ENCODE peak calls at places on chromosome X, in eight cellular contexts. E is right lobe of liver; L is mammary epithelial cell; X is cardiac fibroblast; R is brain microvascular endothelial cell; U is tibial nerve; G is neural progenitor cell; O is CD4-positive, CD25-positive, alpha-beta regulatory T cell. H is an unnamed sample.

GRCh38 chrX:153925739-153926593 is at the start of gene ARHGAP4:
- DNase-seq in R (no peak), L (no peak), U (no peak), E (no peak), O (peak), G (peak), X (no peak), H (no peak)

GRCh38 chrX:71222929-71223328 is at the start of gene GJB1:
- DNase-seq in R (no peak), L (no peak), E (no peak), G (no peak), X (no peak), O (no peak), U (no peak), H (no peak)

GRCh38 chrX:71573591-71573990 is 4.6 kb upstream of the GCNA start:
- DNase-seq in O (no peak), R (no peak), G (no peak), U (no peak), X (no peak), L (no peak), E (no peak), H (no peak)

GRCh38 chrX:135516376-135516775 is 4.1 kb upstream of the INTS6L start:
- DNase-seq in G (peak), X (no peak), R (no peak), E (no peak), L (no peak), O (no peak), U (no peak), H (peak)

GRCh38 chrX:12958059-12958458 is 16.9 kb upstream of the TMSB4X start:
- DNase-seq in G (no peak), E (no peak), L (no peak), X (no peak), U (no peak), O (peak), R (no peak), H (no peak)

GRCh38 chrX:118370921-118371624 is 25.2 kb downstream of the WDR44 start:
- DNase-seq in O (no peak), L (no peak), R (peak), X (peak), G (no peak), U (no peak), E (no peak), H (no peak)

GRCh38 chrX:53004038-53004437 is 44.6 kb upstream of the GPR173 start:
- DNase-seq in L (no peak), O (no peak), E (no peak), X (no peak), R (no peak), U (no peak), G (no peak), H (no peak)

GRCh38 chrX:106927700-106928099 is 7.5 kb downstream of the CLDN2 start:
- DNase-seq in X (no peak), O (no peak), G (no peak), L (no peak), R (no peak), U (no peak), E (peak), H (no peak)

GRCh38 chrX:16076834-16077233 is 46.5 kb upstream of the GRPR start:
- DNase-seq in X (peak), R (no peak), O (no peak), L (peak), G (no peak), E (no peak), U (no peak), H (no peak)

GRCh38 chrX:2967998-2968909 is 38.1 kb upstream of the ARSH start:
- DNase-seq in G (peak), X (peak), E (no peak), O (peak), R (peak), U (no peak), L (peak), H (no peak)

GRCh38 chrX:6813836-6814370 is 279.0 kb upstream of the VCX3A start:
- DNase-seq in E (no peak), G (peak), R (no peak), X (no peak), O (no peak), L (no peak), U (no peak), H (no peak)

GRCh38 chrX:103687073-103687695 is 685 bp upstream of the MORF4L2 start:
- DNase-seq in E (peak), O (peak), X (no peak), U (peak), L (no peak), R (peak), G (peak), H (peak)

GRCh38 chrX:48966796-48967579 is 4.7 kb downstream of the KCND1 start:
- DNase-seq in U (no peak), E (no peak), O (no peak), G (no peak), X (peak), L (no peak), R (peak), H (no peak)

GRCh38 chrX:136754641-136755040 is 26.1 kb downstream of the ARHGEF6 start:
- DNase-seq in L (no peak), U (no peak), R (no peak), E (no peak), X (no peak), O (peak), G (peak), H (no peak)

GRCh38 chrX:23066588-23067281 is 67.0 kb downstream of the DDX53 start:
- DNase-seq in R (no peak), E (no peak), L (no peak), X (no peak), O (no peak), G (no peak), U (no peak), H (no peak)

GRCh38 chrX:30713061-30713525 is 59.9 kb downstream of the GK start:
- DNase-seq in R (peak), U (peak), G (peak), L (peak), X (peak), O (peak), E (peak), H (peak)

GRCh38 chrX:35562395-35562794 is 235.7 kb upstream of the MAGEB16 start:
- DNase-seq in U (no peak), R (no peak), E (no peak), X (no peak), O (no peak), G (peak), L (no peak), H (no peak)

GRCh38 chrX:130055899-130056298 is 54.4 kb downstream of the ELF4 start:
- DNase-seq in E (no peak), U (no peak), X (no peak), O (no peak), G (no peak), R (no peak), L (no peak), H (peak)

GRCh38 chrX:140034916-140035315 is 69.6 kb upstream of the CXorf66 start:
- DNase-seq in X (no peak), L (no peak), E (no peak), O (peak), U (no peak), R (no peak), G (peak), H (no peak)

GRCh38 chrX:67585401-67585800 is 41.6 kb downstream of the AR start:
- DNase-seq in G (no peak), R (no peak), U (no peak), E (no peak), X (peak), O (no peak), L (no peak), H (peak)

GRCh38 chrX:13250831-13251612 is 68.8 kb downstream of the ATXN3L start:
- DNase-seq in L (no peak), G (no peak), R (peak), U (peak), E (no peak), O (no peak), X (peak), H (peak)

GRCh38 chrX:34884693-34885277 is 57.8 kb upstream of the FAM47B start:
- DNase-seq in L (peak), U (peak), E (no peak), G (no peak), X (peak), O (no peak), R (peak), H (peak)

GRCh38 chrX:24692305-24692704 is 1.4 kb upstream of the POLA1 start:
- DNase-seq in X (no peak), G (peak), U (no peak), L (no peak), R (no peak), E (no peak), O (no peak), H (no peak)
- H3K4me3 ChIP-seq in X (no peak), G (peak), U (no peak), L (no peak), R (no peak), E (no peak), O (no peak), H (no peak)

GRCh38 chrX:1480082-1480785 is 27.5 kb upstream of the ASMTL start:
- DNase-seq in U (no peak), G (no peak), X (no peak), L (no peak), R (no peak), O (no peak), E (peak), H (no peak)

GRCh38 chrX:1476682-1477081 is 24.0 kb upstream of the ASMTL start:
- DNase-seq in G (no peak), R (no peak), U (no peak), X (no peak), O (no peak), L (no peak), E (peak), H (no peak)

GRCh38 chrX:1477801-1478458 is 25.2 kb upstream of the ASMTL start:
- DNase-seq in R (no peak), U (no peak), L (no peak), E (peak), O (no peak), X (no peak), G (no peak), H (no peak)

GRCh38 chrX:1475881-1476280 is 23.2 kb upstream of the ASMTL start:
- DNase-seq in G (no peak), U (no peak), O (no peak), L (no peak), R (no peak), E (peak), X (no peak), H (no peak)

GRCh38 chrX:1477229-1477628 is 24.5 kb upstream of the ASMTL start:
- DNase-seq in E (no peak), R (no peak), O (no peak), L (no peak), U (no peak), X (no peak), G (no peak), H (no peak)
- H3K4me3 ChIP-seq in E (no peak), R (no peak), O (no peak), L (no peak), U (no peak), X (no peak), G (no peak), H (no peak)

GRCh38 chrX:28922106-28922505 is 334.9 kb downstream of the IL1RAPL1 start:
- DNase-seq in G (no peak), U (no peak), L (no peak), O (no peak), E (no peak), R (no peak), X (peak), H (no peak)

GRCh38 chrX:28920141-28920540 is 332.9 kb downstream of the IL1RAPL1 start:
- DNase-seq in L (no peak), E (no peak), G (no peak), X (no peak), O (no peak), U (no peak), R (no peak), H (no peak)

DNA sequence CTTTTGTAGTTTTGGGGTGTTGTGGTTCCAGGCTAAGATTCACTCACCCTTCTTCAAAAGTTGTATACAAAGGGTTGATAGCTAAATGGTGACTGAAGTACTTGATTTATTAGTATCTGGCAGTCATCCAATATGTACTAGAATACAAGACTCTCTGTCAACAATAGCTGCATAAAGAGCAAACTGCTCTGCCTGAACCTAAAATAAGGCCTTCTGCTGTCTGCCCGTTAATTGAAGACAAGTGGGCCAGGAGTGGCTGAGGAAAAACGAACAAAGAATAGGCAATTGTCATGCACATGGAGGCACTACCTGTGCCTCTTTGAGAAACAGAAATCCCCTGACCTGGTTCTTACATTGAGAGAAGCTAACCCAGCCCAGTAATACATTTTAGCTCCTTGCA is 333.3 kb downstream of the IL1RAPL1 start:
- DNase-seq in O (no peak), U (no peak), G (no peak), X (no peak), L (no peak), E (no peak), R (no peak), H (no peak)
- H3K4me3 ChIP-seq in O (no peak), U (no peak), G (no peak), X (no peak), L (no peak), E (no peak), R (no peak), H (no peak)

DNA sequence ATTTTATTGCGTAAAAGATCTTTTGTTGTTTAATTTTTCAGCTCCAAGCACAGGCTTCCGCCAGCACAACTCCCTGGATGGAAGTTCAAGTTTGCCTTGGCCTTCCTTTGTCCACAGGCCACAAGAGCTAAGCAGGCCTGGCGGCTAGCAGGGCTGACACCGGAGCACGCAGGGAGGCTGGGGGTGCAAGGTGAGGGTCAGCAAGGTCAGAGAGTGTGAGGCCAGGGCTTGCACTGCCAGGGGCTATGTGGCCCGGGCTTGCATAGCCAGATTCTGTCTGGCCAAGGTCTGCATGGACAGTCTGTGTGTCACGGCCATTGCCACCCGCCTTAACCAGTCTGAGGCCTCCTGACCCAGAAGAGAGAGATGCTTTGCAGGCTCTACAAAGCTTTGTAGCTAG is 123.9 kb downstream of the BCOR start:
- DNase-seq in X (no peak), U (no peak), E (no peak), G (no peak), O (no peak), L (no peak), R (no peak), H (peak)
- H3K4me3 ChIP-seq in X (no peak), U (no peak), E (no peak), G (no peak), O (no peak), L (no peak), R (no peak), H (no peak)

GRCh38 chrX:65696613-65697012 is 29.2 kb downstream of the MSN start:
- DNase-seq in L (no peak), R (no peak), X (no peak), U (no peak), O (peak), G (no peak), E (no peak), H (no peak)
- H3K4me3 ChIP-seq in L (no peak), R (no peak), X (no peak), U (no peak), O (peak), G (no peak), E (no peak), H (no peak)

GRCh38 chrX:110175146-110175545 is 142.7 kb downstream of the AMMECR1 start:
- DNase-seq in X (no peak), G (no peak), O (no peak), E (no peak), L (no peak), U (no peak), R (no peak), H (peak)
- H3K4me3 ChIP-seq in X (no peak), G (no peak), O (no peak), E (no peak), L (no peak), U (no peak), R (no peak), H (no peak)

H was measured in trophoblast cell.